ENCODE peak calls at places on chromosomes 11 and 22, in four cellular contexts. H is kidney glomerular epithelial cell, M is sigmoid colon, A is cardiac fibroblast. V is an unnamed sample.

GRCh38 chr11:48154162-48154561 is 62.4 kb upstream of the OR4B1 start:
- DNase-seq in H (no peak), M (no peak), A (peak; percentile 85), V (no peak)

GRCh38 chr11:13026722-13027121 is 17.6 kb downstream of the RASSF10 start:
- DNase-seq in H (no peak), M (no peak), A (no peak), V (no peak)

GRCh38 chr11:76424379-76424778 is 20.4 kb upstream of the EMSY start:
- DNase-seq in H (no peak), M (no peak), A (no peak), V (no peak)

GRCh38 chr11:77067776-77068460 is 1.1 kb downstream of the CAPN5 start:
- DNase-seq in H (no peak), M (peak; percentile 67), A (no peak), V (no peak)

GRCh38 chr11:64848779-64849599 is 4.5 kb upstream of the CDC42BPG start:
- DNase-seq in H (no peak), M (no peak), A (no peak), V (peak; percentile 77)

GRCh38 chr11:17600316-17601205 is 53.5 kb downstream of the OTOG start:
- DNase-seq in H (no peak), M (peak; percentile 56), A (no peak), V (no peak)

GRCh38 chr11:74221816-74222215 is 50.7 kb downstream of the PPME1 start:
- DNase-seq in H (no peak), M (no peak), A (no peak), V (no peak)

GRCh38 chr22:21837184-21837979 is 30.1 kb downstream of the MAPK1 start:
- DNase-seq in H (peak; percentile 73), M (no peak), A (peak; percentile 93), V (no peak)

GRCh38 chr11:118135796-118136165 is 16.8 kb downstream of the SCN4B start:
- DNase-seq in H (no peak), M (peak; percentile 46), A (no peak), V (no peak)

GRCh38 chr11:115173136-115173535 is 331.1 kb downstream of the CADM1 start:
- DNase-seq in H (no peak), M (no peak), A (no peak), V (no peak)

GRCh38 chr11:62614275-62614674 is 1.2 kb downstream of the ROM1 start:
- DNase-seq in H (peak; percentile 30), M (no peak), A (no peak), V (no peak)

GRCh38 chr11:5288912-5289525 is 12.7 kb downstream of the OR51B4 start:
- DNase-seq in H (no peak), M (no peak), A (peak; percentile 39), V (no peak)

GRCh38 chr22:45987462-45987861 is 10.5 kb upstream of the WNT7B start:
- DNase-seq in H (no peak), M (no peak), A (no peak), V (no peak)

GRCh38 chr11:88604255-88604654 is 266.7 kb upstream of the CTSC start:
- DNase-seq in H (no peak), M (no peak), A (peak; percentile 60), V (no peak)

GRCh38 chr11:65861533-65862183 is 1.4 kb downstream of the MUS81 start:
- DNase-seq in H (no peak), M (peak; percentile 70), A (no peak), V (no peak)

GRCh38 chr22:35629406-35630234 is 12.5 kb upstream of the MB start:
- DNase-seq in H (peak; percentile 95), M (peak; percentile 91), A (peak; percentile 99), V (no peak)

V was measured in HL-60.